ENCODE peak calls at places on chromosomes 1 and 21, in four cellular contexts. I is lung microvascular endothelial cell, E is pancreas, P is PC-3. X is an unnamed sample.

GRCh38 chr1:25563330-25564215 is 20.2 kb downstream of the LDLRAP1 start:
- DNase-seq in I (no peak), E (no peak), P (no peak), X (no peak)

GRCh38 chr21:26405071-26405470 is 168.0 kb downstream of the CYYR1 start:
- DNase-seq in P (peak), E (no peak), I (peak), X (peak)

GRCh38 chr1:19332832-19333231 is 20.7 kb downstream of the SLC66A1 start:
- DNase-seq in P (no peak), E (no peak), I (no peak), X (no peak)

GRCh38 chr1:108534748-108535147 is 25.2 kb upstream of the EEIG2 start:
- DNase-seq in P (no peak), E (no peak), I (no peak), X (no peak)

GRCh38 chr1:1438531-1439381 is 3.3 kb downstream of the VWA1 start:
- DNase-seq in P (no peak), E (no peak), I (no peak), X (no peak)

GRCh38 chr1:54516249-54516920 is 31.6 kb upstream of the ACOT11 start:
- DNase-seq in I (no peak), E (no peak), P (peak), X (peak)

GRCh38 chr1:59705849-59706599 is 108.7 kb upstream of the HOOK1 start:
- DNase-seq in I (peak), P (no peak), E (no peak), X (no peak)

GRCh38 chr1:1083181-1084027 is 9.3 kb upstream of the RNF223 start:
- DNase-seq in I (no peak), P (no peak), E (no peak), X (no peak)

GRCh38 chr21:45818276-45818903 is 163.2 kb upstream of the COL6A1 start:
- DNase-seq in I (no peak), P (peak), E (no peak), X (peak)

GRCh38 chr1:21536223-21536622 is 27.0 kb downstream of the ALPL start:
- DNase-seq in P (no peak), I (no peak), E (no peak), X (no peak)

GRCh38 chr1:150516616-150517015 is 1.1 kb downstream of the FALEC start:
- DNase-seq in P (no peak), I (peak), E (no peak), X (no peak)

GRCh38 chr1:14887936-14888335 is 265.6 kb upstream of the TMEM51 start:
- DNase-seq in P (no peak), I (no peak), E (no peak), X (no peak)

GRCh38 chr1:36920371-36920770 is 113.9 kb downstream of the GRIK3 start:
- DNase-seq in E (no peak), I (no peak), P (no peak), X (no peak)

GRCh38 chr1:187469836-187470235 is 641.1 kb downstream of the PLA2G4A start:
- DNase-seq in P (no peak), I (no peak), E (no peak), X (no peak)

GRCh38 chr1:160168609-160169369 is 17.4 kb downstream of the ATP1A4 start:
- DNase-seq in P (no peak), E (no peak), I (no peak), X (no peak)

GRCh38 chr1:181099152-181100014 is 10.9 kb downstream of the IER5 start:
- DNase-seq in E (no peak), I (peak), P (no peak), X (peak)

GRCh38 chr1:204984499-204984898 is 58.5 kb upstream of the CNTN2 start:
- DNase-seq in I (no peak), E (no peak), P (no peak), X (no peak)

GRCh38 chr1:154808909-154809262 is 61.2 kb downstream of the KCNN3 start:
- DNase-seq in E (no peak), I (no peak), P (no peak), X (no peak)

X was measured in fibroblast of lung.